ENCODE peak calls at places on chromosomes 1 and 21, in four cellular contexts. G is fibroblast of the aortic adventitia, W is lung, Y is choroid plexus epithelial cell. I is an unnamed sample.

GRCh38 chr1:203276916-203277535 is 28.3 kb upstream of the BTG2 start:
- DNase-seq in G (no peak), W (no peak), Y (no peak), I (no peak)

GRCh38 chr1:58884706-58885661 is 101.1 kb upstream of the JUN start:
- DNase-seq in G (peak), W (peak), Y (peak), I (no peak)

GRCh38 chr1:35688161-35688560 is 30.5 kb downstream of the C1orf216 start:
- DNase-seq in G (no peak), W (no peak), Y (no peak), I (no peak)

GRCh38 chr1:236168716-236169429 is 26.5 kb downstream of the GPR137B start:
- DNase-seq in G (peak), W (peak), Y (peak), I (peak)

GRCh38 chr1:3125546-3126368 is 56.8 kb downstream of the PRDM16 start:
- DNase-seq in G (no peak), W (no peak), Y (no peak), I (no peak)

GRCh38 chr21:46442938-46443337 is 15.8 kb upstream of the DIP2A start:
- DNase-seq in G (no peak), W (no peak), Y (no peak), I (no peak)

GRCh38 chr1:4678318-4678717 is 23.9 kb downstream of the AJAP1 start:
- DNase-seq in G (no peak), W (no peak), Y (no peak), I (no peak)

GRCh38 chr21:37927711-37928110 is 11.5 kb upstream of the KCNJ6 start:
- DNase-seq in G (no peak), W (no peak), Y (no peak), I (no peak)

GRCh38 chr1:201633811-201634210 is 94.9 kb downstream of the NAV1 start:
- DNase-seq in G (no peak), W (no peak), Y (peak), I (no peak)

GRCh38 chr1:222898191-222898527 is 83.3 kb downstream of the DISP1 start:
- DNase-seq in G (peak), W (no peak), Y (peak), I (peak)

GRCh38 chr1:222894331-222894730 is 79.5 kb downstream of the DISP1 start:
- DNase-seq in G (no peak), W (no peak), Y (no peak), I (no peak)

GRCh38 chr1:222897527-222898190 is 82.8 kb downstream of the DISP1 start:
- DNase-seq in G (peak), W (no peak), Y (peak), I (peak)

GRCh38 chr1:222893255-222893654 is 78.4 kb downstream of the DISP1 start:
- DNase-seq in G (no peak), W (no peak), Y (no peak), I (no peak)

GRCh38 chr1:222896630-222897526 is 82.0 kb downstream of the DISP1 start:
- DNase-seq in G (peak), W (no peak), Y (peak), I (peak)
- H3K4me3 ChIP-seq in G (no peak), W (no peak), Y (no peak), I (peak)

DNA sequence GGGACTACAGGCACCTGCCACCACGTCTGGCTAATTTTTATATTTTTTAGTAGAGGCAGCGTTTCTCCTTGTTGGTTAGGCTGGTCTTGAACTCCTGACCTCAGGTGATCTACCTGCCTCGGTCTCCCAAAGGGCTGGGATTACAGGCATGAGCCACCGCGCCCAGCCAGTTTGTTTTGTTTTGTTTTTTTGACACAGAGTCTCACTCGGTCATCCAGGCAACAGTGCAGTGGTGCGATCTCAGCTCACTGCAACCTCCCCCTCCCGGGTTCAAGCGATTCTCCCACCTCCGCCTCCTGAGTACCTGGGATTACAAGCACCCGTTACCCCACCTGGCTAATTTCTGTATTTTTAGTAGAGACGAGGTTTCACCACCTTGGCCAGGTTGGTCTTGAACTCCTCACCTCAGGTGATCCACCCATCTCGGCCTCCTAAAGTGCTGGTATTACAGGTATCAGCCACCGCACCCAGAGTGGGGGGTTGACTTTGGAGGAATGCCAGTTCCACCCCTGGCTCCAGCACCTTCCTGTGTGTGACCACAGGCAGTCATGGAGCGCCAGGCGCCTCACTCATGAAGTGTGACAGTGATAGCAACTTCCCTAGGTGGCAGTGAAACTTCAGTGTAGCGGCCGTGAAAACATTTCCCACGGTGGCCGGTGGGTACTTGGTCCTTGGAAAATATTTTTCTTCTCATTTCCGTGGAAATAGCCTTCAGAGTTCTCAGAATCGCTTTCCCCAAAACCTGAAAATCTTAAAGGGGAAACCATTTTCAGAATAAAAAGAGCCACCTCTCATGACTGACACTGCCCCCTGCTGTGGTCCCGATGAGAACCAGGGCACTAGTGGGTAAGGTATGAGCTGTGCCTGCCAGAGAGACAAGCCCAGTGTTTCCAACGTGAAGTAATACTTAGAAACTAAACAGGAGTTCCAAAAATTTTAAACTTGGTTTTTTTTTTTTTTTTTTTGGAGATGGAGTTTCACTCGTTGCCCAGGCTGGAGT is 48.6 kb downstream of the WDR4 start:
- DNase-seq in G (no peak), W (no peak), Y (no peak), I (no peak)
- TF ChIP-seq CTCF in G (no peak), W (no peak), Y (no peak), I (no peak)

DNA sequence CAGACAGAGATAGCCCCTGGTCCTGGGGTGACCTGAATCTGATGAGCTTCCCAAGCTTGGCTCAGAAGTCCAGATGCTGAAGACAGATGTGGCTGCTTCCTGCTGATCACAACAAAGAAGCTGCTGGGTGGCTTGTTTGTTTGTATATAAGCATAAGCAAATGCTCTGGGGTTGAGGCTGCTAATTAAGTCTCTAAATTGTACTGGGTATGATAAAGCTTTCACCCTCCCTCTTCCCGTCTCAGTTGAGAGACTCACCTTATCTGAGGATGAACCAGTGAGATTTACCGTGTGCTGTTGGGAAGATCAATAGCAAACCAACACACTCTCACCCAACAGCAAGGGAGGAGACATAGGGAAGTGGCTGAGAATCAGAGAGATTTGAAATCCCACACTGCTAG is 42.0 kb downstream of the DAB1 start:
- DNase-seq in G (no peak), W (no peak), Y (no peak), I (no peak)
- H3K4me3 ChIP-seq in G (no peak), W (no peak), Y (no peak), I (no peak)

DNA sequence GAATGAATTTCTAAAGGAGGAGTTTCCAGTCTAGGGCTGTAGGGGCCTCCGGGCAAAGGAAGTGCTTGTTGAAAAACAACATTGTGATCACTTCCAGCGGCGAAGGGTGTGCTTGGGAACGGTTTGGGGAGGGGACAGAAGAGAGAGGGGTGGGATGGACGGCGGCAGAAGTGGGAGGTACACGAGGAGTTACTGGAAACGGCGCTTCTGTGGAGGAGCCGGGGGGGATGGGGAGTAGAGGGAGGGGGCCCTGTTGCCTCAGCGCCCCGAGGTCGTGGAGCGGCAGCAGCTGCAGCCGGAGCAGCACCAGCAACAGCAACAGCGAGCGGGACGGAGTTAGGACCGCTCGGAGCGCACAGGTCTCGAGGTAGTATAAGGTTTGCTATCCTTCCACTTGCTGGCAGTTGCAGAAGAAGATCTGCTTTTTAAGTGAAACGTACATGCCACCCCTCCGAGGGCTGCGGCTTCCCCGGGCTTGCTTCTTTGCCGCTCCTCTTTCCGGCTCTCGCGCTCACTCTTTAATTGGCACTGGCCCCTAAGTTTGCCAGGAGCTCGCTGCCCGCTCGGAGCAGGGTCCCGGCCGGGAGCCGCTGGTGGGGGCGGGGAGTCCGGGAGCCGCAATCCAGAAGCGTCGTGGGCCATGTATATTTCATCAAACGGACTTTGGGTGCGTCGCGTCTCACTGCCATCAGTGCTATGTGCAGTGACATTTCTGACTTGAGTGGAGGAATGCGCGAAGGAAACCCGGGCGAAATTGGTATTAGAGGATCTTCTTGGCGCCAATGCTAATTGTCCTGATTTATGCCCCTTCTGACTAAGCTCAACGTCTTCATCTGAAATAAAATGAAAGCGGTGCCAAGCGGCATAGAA is 771 bp upstream of the NTNG1 start:
- DNase-seq in G (peak), W (peak), Y (peak), I (peak)
- TF ChIP-seq CTCF in G (no peak), W (no peak), Y (no peak), I (no peak)

GRCh38 chr1:88730995-88731394 is 46.9 kb downstream of the PKN2 start:
- DNase-seq in G (no peak), W (no peak), Y (no peak), I (no peak)

GRCh38 chr1:88731475-88731874 is 47.4 kb downstream of the PKN2 start:
- DNase-seq in G (peak), W (no peak), Y (peak), I (peak)

GRCh38 chr1:88727205-88727604 is 43.1 kb downstream of the PKN2 start:
- DNase-seq in G (no peak), W (no peak), Y (no peak), I (no peak)

GRCh38 chr1:88730132-88730675 is 46.1 kb downstream of the PKN2 start:
- DNase-seq in G (no peak), W (no peak), Y (no peak), I (no peak)

DNA sequence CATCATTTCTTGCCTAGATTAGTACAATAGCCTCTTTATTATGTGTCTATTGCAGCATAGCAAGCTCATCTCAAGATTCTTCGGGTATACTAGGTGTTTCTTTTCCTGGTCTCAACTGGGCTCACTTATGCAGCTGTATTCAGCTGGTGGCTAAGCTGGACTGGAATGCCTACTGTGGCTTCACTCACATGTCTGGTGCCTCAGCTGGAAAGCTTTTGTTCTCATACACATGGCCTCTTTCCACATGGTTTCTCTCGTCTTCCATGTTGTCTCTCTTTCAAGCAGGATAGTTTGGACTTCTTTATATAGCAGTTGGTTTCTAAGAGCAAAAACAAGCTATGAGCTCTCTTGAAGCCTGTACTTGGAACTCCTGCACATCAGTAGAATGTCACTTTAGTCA is 45.2 kb downstream of the PKN2 start:
- DNase-seq in G (no peak), W (no peak), Y (no peak), I (no peak)
- H3K4me3 ChIP-seq in G (no peak), W (no peak), Y (no peak), I (no peak)

GRCh38 chr1:151888972-151889570 is 20.2 kb downstream of the THEM4 start:
- DNase-seq in G (peak), W (no peak), Y (peak), I (no peak)
- TF ChIP-seq CTCF in G (peak), W (no peak), Y (peak), I (peak)

GRCh38 chr21:41779659-41780058 is 12.8 kb upstream of the RIPK4 start:
- DNase-seq in G (no peak), W (no peak), Y (no peak), I (no peak)

GRCh38 chr21:41776778-41777177 is 9.9 kb upstream of the RIPK4 start:
- DNase-seq in G (no peak), W (no peak), Y (no peak), I (no peak)

GRCh38 chr21:41780337-41781046 is 13.6 kb upstream of the RIPK4 start:
- DNase-seq in G (no peak), W (no peak), Y (no peak), I (no peak)

GRCh38 chr21:41778974-41779600 is 12.2 kb upstream of the RIPK4 start:
- DNase-seq in G (peak), W (no peak), Y (no peak), I (no peak)

GRCh38 chr21:41777934-41778815 is 11.3 kb upstream of the RIPK4 start:
- DNase-seq in G (peak), W (peak), Y (peak), I (peak)
- H3K4me3 ChIP-seq in G (no peak), W (no peak), Y (no peak), I (no peak)

GRCh38 chr1:32611859-32612188 is 38.5 kb downstream of the ZBTB8OS start:
- DNase-seq in G (no peak), W (no peak), Y (no peak), I (no peak)
- TF ChIP-seq CTCF in G (no peak), W (no peak), Y (no peak), I (no peak)

GRCh38 chr1:109782927-109783326 is 19.2 kb upstream of the EPS8L3 start:
- DNase-seq in G (no peak), W (no peak), Y (no peak), I (no peak)

GRCh38 chr1:109780982-109781381 is 17.3 kb upstream of the EPS8L3 start:
- DNase-seq in G (no peak), W (no peak), Y (no peak), I (no peak)

GRCh38 chr1:109782514-109782913 is 18.8 kb upstream of the EPS8L3 start:
- DNase-seq in G (peak), W (no peak), Y (no peak), I (no peak)

GRCh38 chr1:109783436-109783835 is 19.7 kb upstream of the EPS8L3 start:
- DNase-seq in G (peak), W (no peak), Y (peak), I (peak)

DNA sequence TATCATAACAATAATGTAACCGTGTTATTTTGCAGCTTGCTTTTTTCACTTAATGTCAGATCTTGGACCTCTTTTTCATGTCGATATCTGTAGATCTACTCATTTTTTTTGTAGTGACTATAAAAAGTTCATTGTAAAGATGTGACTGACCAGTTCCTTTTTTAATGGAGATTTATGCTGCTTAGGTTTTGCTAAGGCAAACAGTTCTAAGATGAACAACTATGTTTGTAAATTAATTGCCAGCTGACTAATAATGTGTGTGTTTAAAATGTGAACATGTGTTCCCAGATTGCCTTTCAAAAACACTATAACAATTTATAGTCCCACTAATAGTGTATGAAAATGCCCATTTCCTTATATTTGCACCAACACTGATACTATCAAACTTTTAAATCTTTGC is 18.1 kb upstream of the EPS8L3 start:
- DNase-seq in G (no peak), W (no peak), Y (no peak), I (no peak)
- H3K4me3 ChIP-seq in G (no peak), W (no peak), Y (no peak), I (no peak)

GRCh38 chr1:56080123-56080522 is 499.2 kb downstream of the PLPP3 start:
- DNase-seq in G (no peak), W (no peak), Y (no peak), I (no peak)
- TF ChIP-seq CTCF in G (no peak), W (no peak), Y (no peak), I (no peak)